ENCODE peak calls at places on chromosomes 13 and 19, in seven cellular contexts. E is left ventricle myocardium inferior; K is CD4-positive, CD25-positive, alpha-beta regulatory T cell; Q is SK-N-SH; A is CD8-positive, alpha-beta T cell; C is H1; B is hepatocyte. U is an unnamed sample. For H3K27me3 and H3K36me3, the result is how much of the 10 kb centered on the place peaks cover.

GRCh38 chr13:46728777-46729176 is 68.2 kb downstream of the ESD start:
- DNase-seq in Q (no peak), E (no peak), A (no peak), C (no peak), B (no peak), K (no peak), U (peak)

GRCh38 chr19:14405758-14406644 is 13.1 kb downstream of the DDX39A start:
- DNase-seq in E (peak), C (peak), A (peak), Q (peak), B (peak), K (peak), U (peak)

GRCh38 chr13:39836038-39836437 is 180.6 kb downstream of the COG6 start:
- DNase-seq in E (no peak), K (no peak), A (no peak), Q (no peak), C (no peak), B (no peak), U (peak)

GRCh38 chr19:38723606-38724379 is 20.5 kb downstream of the CAPN12 start:
- DNase-seq in A (no peak), B (no peak), Q (no peak), K (no peak), E (no peak), C (no peak), U (no peak)

GRCh38 chr13:94968040-94968756 is 255.9 kb upstream of the SOX21 start:
- DNase-seq in Q (peak), E (no peak), K (no peak), A (no peak), B (peak), C (peak), U (peak)

GRCh38 chr13:88125055-88125454 is 453.9 kb downstream of the SLITRK5 start:
- DNase-seq in B (no peak), C (no peak), E (no peak), Q (no peak), K (no peak), A (no peak), U (no peak)

GRCh38 chr19:36573948-36574726 is 1.0 kb upstream of the ZNF529 start:
- DNase-seq in E (no peak), C (no peak), K (no peak), Q (no peak), A (no peak), B (peak), U (no peak)

GRCh38 chr13:109436055-109436622 is 350.2 kb downstream of the IRS2 start:
- DNase-seq in B (no peak), E (no peak), C (no peak), Q (no peak), A (no peak), K (no peak), U (no peak)

GRCh38 chr13:28568286-28568685 is 73.4 kb upstream of the FLT1 start:
- DNase-seq in A (no peak), K (no peak), B (peak), Q (peak), E (peak), C (no peak), U (no peak)

GRCh38 chr13:73040968-73041580 is 17.7 kb upstream of the KLF5 start:
- DNase-seq in A (no peak), C (no peak), B (peak), Q (no peak), E (no peak), K (no peak), U (no peak)

GRCh38 chr13:95100525-95101121 is 200.6 kb downstream of the ABCC4 start:
- DNase-seq in E (no peak), A (no peak), B (no peak), K (no peak), C (no peak), Q (no peak), U (no peak)

GRCh38 chr19:413756-414420 is 4.9 kb upstream of the C2CD4C start:
- DNase-seq in K (no peak), E (no peak), A (no peak), Q (no peak), C (no peak), B (no peak), U (no peak)

GRCh38 chr19:56751078-56751489 is 79.5 kb upstream of the ZNF835 start:
- DNase-seq in E (no peak), Q (peak), C (no peak), B (no peak), K (no peak), A (no peak), U (no peak)

GRCh38 chr19:11425719-11426457 is 6.8 kb upstream of the RGL3 start:
- DNase-seq in K (no peak), Q (peak), B (no peak), C (peak), A (no peak), E (no peak), U (peak)

GRCh38 chr13:27556109-27556508 is 64.2 kb downstream of the LNX2 start:
- DNase-seq in C (no peak), Q (no peak), A (no peak), E (no peak), B (no peak), K (no peak), U (no peak)

GRCh38 chr13:26946675-26947342 is 186.2 kb upstream of the GPR12 start:
- DNase-seq in Q (peak), A (no peak), E (no peak), C (no peak), B (peak), K (no peak), U (peak)

GRCh38 chr19:35744688-35745327 is 410 bp downstream of the U2AF1L4 start:
- DNase-seq in C (peak), E (peak), A (peak), B (peak), K (peak), Q (peak), U (peak)

GRCh38 chr13:27389891-27390290 is 34.5 kb upstream of the GTF3A start:
- DNase-seq in K (no peak), Q (no peak), B (no peak), A (no peak), E (no peak), C (no peak), U (no peak)

GRCh38 chr13:33606692-33607091 is 211.3 kb upstream of the RFC3 start:
- DNase-seq in Q (no peak), C (no peak), B (peak), E (no peak), K (no peak), A (no peak), U (peak)

GRCh38 chr13:41962994-41963393 is 2.1 kb upstream of the VWA8 start:
- DNase-seq in B (no peak), E (no peak), A (no peak), C (no peak), Q (no peak), K (no peak), U (no peak)

GRCh38 chr19:40598918-40599307 is 2.3 kb upstream of the LTBP4 start:
- DNase-seq in Q (no peak), B (no peak), E (no peak), K (no peak), C (no peak), A (no peak), U (no peak)

GRCh38 chr19:51712461-51713081 is 11.2 kb downstream of the HAS1 start:
- DNase-seq in K (no peak), A (no peak), C (peak), Q (no peak), E (no peak), B (peak), U (peak)

GRCh38 chr13:67048084-67048792 is 181.9 kb downstream of the PCDH9 start:
- DNase-seq in A (no peak), Q (no peak), K (no peak), C (no peak), E (no peak), B (peak), U (no peak)

GRCh38 chr13:20188649-20189553 is 3.8 kb downstream of the GJB2 start:
- DNase-seq in E (no peak), B (no peak), A (no peak), Q (peak), K (no peak), C (peak), U (peak)

GRCh38 chr19:49642488-49643035 is 553 bp downstream of the SCAF1 start:
- DNase-seq in K (no peak), A (no peak), C (no peak), E (no peak), B (no peak), Q (peak), U (peak)

GRCh38 chr19:12757544-12758274 is 6.1 kb downstream of the BEST2 start:
- DNase-seq in A (peak), C (peak), Q (peak), K (peak), E (peak), B (peak), U (peak)

GRCh38 chr19:53086949-53087348 is 16.3 kb downstream of the ZNF160 start:
- DNase-seq in C (no peak), E (peak), Q (no peak), K (no peak), A (no peak), B (no peak), U (no peak)

GRCh38 chr13:46775385-46776065 is 21.4 kb downstream of the ESD start:
- DNase-seq in K (no peak), Q (no peak), A (no peak), B (no peak), C (no peak), E (no peak), U (no peak)

GRCh38 chr13:102191951-102192461 is 209.8 kb downstream of the FGF14 start:
- DNase-seq in E (no peak), A (no peak), K (no peak), C (no peak), Q (no peak), B (no peak), U (no peak)

GRCh38 chr19:10209305-10209704 is 14.6 kb upstream of the DNMT1 start:
- DNase-seq in B (no peak), C (no peak), Q (no peak), A (no peak), E (no peak), K (no peak), U (peak)

GRCh38 chr13:57784633-57785032 is 153.1 kb downstream of the PCDH17 start:
- DNase-seq in A (no peak), Q (no peak), B (no peak), K (no peak), C (no peak), E (no peak), U (no peak)

GRCh38 chr19:6564393-6564792 is 26.6 kb downstream of the CD70 start:
- DNase-seq in C (no peak), E (no peak), K (no peak), Q (no peak), A (no peak), B (no peak), U (peak)

GRCh38 chr19:34733266-34733825 is 697 bp upstream of the ZNF181 start:
- DNase-seq in B (peak), Q (peak), C (no peak), A (no peak), K (no peak), E (peak), U (no peak)

GRCh38 chr13:38514575-38514974 is 164.9 kb downstream of the UFM1 start:
- DNase-seq in C (no peak), B (no peak), K (no peak), Q (no peak), E (no peak), A (no peak), U (peak)

GRCh38 chr19:535017-535835 is 3.7 kb downstream of the CDC34 start:
- DNase-seq in Q (no peak), A (no peak), C (no peak), B (no peak), E (no peak), K (no peak), U (no peak)

GRCh38 chr13:27183561-27184147 is 12.0 kb upstream of the USP12 start:
- DNase-seq in C (no peak), Q (no peak), E (no peak), A (no peak), B (no peak), K (no peak), U (no peak)

GRCh38 chr13:20711301-20712044 is 8.0 kb downstream of the IL17D start:
- DNase-seq in E (no peak), B (no peak), A (no peak), C (peak), Q (no peak), K (no peak), U (peak)

DNA sequence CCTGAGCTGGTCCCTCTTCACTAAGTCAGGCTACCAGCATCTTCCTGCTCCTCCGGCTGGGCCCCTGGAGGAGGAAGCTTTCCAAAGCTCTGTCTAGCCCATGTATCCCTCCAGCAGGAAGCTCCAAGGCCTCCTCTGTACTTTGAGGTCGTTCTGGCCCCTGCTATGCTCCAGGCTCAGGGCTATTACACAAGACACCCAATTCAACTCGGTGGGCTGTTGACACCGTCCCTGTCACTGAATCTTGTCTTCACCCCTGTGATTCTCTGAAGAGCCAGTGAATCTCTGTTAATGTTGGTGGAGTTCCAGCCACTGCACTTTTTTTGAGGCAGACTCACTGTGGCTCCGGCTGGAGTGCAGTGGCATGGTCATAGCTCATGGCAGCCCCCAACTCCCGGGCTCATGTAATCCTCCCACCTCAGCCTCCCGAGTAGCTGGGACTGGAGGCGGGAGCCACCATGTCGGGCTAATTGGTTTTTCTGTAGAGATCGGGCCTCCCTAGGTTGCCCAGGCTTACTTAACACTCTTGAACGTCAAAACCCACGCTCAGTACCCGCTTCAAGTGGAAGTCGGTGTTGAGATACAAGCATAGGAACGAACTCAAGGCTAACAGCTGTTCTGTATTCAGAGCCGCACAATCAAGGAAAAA is 512 bp upstream of the REX1BD start:
- DNase-seq in Q (no peak), A (no peak), K (no peak), B (no peak), E (no peak), C (no peak), U (peak)
- H3K4me3 ChIP-seq in Q (peak), A (peak), K (peak), B (peak), E (peak), C (peak), U (peak)

DNA sequence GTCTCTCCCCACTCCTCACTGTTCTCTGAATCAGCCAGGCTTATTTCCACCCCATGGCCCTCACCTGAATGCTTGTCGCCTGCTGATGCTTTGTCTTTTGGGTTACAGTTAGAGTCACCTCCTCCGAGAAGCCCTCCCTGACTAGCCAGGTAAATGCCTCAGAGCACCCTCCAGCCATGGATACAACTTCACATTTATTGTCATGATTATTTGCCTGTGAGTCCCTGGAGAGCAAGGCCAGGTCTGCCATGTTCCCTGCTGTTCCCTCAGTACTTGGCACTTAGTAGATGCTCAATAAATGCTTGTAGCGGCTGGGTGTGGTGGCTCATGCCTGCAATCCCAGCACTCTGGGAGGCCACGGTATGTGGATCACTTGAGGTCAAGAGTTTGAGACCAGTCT is 3.7 kb upstream of the PDE4C start:
- DNase-seq in A (no peak), C (no peak), Q (no peak), E (no peak), K (no peak), B (no peak), U (no peak)
- H3K27me3 ChIP-seq in A (half or more), C (under half), Q (under half), E (half or more), K (under half), B (under half), U (under half)

GRCh38 chr19:1868971-1869370 is 5.6 kb upstream of the KLF16 start:
- DNase-seq in C (no peak), K (no peak), Q (no peak), B (no peak), E (no peak), A (no peak), U (no peak)
- H3K36me3 ChIP-seq in C (under half), K (under half), Q (under half), B (under half), E (under half), A (under half), U (under half)

GRCh38 chr19:32189956-32190706 is 155.3 kb upstream of the ZNF507 start:
- DNase-seq in E (no peak), Q (no peak), C (peak), B (no peak), K (no peak), A (no peak), U (no peak)

GRCh38 chr19:32191921-32192320 is 153.5 kb upstream of the ZNF507 start:
- DNase-seq in C (no peak), E (no peak), Q (no peak), K (no peak), A (no peak), B (no peak), U (no peak)

GRCh38 chr19:32181356-32181920 is 164.0 kb upstream of the ZNF507 start:
- DNase-seq in Q (no peak), A (no peak), B (no peak), C (no peak), K (no peak), E (no peak), U (no peak)

GRCh38 chr19:32188921-32189320 is 156.5 kb upstream of the ZNF507 start:
- DNase-seq in Q (no peak), E (no peak), C (no peak), A (no peak), K (no peak), B (no peak), U (no peak)

DNA sequence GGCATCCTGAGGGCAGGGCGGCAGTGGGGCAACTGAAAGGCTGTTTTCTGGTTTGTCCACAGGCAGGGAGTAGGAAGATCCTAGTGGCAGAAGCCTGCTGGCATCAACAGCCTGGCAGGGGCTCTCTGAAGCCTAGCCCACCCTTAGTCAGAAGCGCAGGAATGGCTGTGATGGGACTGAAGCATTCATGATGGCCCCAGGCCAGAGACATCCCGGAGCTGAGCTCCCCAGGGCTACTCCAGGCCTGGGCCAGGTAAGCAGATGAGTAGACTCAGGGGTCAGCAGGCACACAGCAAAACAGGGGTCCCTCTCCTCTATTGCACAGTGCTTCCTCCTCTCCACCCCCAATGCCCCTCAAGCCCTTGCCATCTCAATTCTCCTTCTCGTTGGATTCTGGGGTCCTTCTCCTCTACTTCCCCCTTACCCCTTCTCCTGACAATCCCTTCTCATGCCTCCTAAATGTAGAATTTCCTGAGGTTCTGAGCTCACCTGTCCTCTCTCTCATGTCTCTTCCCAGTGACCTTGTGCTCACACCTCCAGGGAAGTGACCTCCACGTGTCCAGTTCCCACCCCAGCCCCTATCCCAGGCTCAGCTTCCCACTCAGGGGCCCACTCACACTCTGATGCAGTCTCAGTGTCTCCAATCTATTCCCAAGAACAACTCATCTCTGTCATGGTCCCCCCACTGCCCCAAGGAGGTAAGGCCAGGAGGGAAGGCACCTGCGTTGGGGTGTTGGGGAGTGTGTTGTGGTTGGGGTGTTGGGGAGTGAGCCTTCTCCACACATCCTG is 158.7 kb upstream of the ZNF507 start:
- DNase-seq in E (no peak), C (no peak), Q (no peak), B (no peak), A (no peak), K (no peak), U (no peak)
- H3K4me3 ChIP-seq in E (no peak), C (no peak), Q (no peak), B (no peak), A (no peak), K (no peak), U (no peak)

DNA sequence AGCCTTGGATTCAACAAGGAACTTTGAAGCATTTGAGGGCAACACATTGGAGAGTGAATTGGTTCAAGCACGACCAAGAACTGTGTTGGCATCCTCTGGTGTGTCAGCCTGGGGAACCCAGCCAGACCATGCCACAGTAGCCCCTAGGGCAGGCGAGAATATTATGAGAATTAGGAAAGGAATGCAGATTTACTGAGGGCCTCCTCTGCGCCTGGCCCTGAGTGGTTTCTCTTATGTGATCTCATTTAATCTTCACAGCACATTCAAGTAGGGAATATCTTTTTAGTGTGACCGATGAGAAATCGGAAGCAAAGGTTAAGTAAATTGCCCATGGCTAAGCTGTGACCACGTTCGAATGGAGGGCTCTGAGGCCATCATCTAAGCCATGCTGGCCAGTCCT is 15.3 kb upstream of the ERICH6B start:
- DNase-seq in Q (no peak), C (no peak), A (no peak), E (no peak), B (no peak), K (no peak), U (no peak)
- H3K27me3 ChIP-seq in Q (under half), C (under half), A (under half), E (under half), B (under half), K (under half), U (under half)

DNA sequence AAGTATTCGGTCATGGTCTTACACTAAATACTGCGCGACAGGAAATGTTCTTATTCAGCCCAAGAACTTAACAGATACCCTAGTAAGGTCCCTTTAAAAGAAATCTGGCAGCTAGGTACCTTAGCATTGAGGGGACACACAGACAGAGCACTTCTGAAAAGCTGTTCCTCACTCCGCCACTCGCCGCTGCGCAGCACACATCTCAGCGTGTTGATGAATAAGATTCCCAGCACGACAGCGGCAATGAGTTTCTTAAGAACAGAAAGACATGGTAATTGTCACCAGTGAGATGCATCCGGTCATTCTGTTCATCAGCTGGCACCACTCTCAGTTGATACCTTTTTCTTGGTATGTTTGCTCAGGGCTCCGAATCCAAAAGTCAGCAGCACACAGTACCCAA is 39.9 kb downstream of the TMTC4 start:
- DNase-seq in Q (no peak), A (no peak), B (no peak), K (no peak), C (no peak), E (no peak), U (no peak)
- H3K36me3 ChIP-seq in Q (under half), A (under half), B (under half), K (half or more), C (half or more), E (half or more), U (under half)

U was measured in H7.